ENCODE peak calls at places on chromosomes 12 and 14, in seven cellular contexts. One of them, this sample, is unnamed.

GRCh38 chr12:4908694-4909396 is 860 bp upstream of the KCNA1 start:
- DNase-seq in tibial nerve: no peak
- DNase-seq in kidney glomerular epithelial cell: no peak
- DNase-seq in NCI-H2081: peak
- DNase-seq in NCI-H226: no peak
- DNase-seq in occipital lobe: peak
- DNase-seq in activated naive CD4-positive, alpha-beta T cell treated with anti-CD3 and anti-CD28 coated beads, Interleukin-2, amount 10 ng/mL, durations not matched to agents 7 days and 5 days: no peak
- DNase-seq in this sample: no peak

GRCh38 chr12:106271575-106272505 is 24.0 kb upstream of the CKAP4 start:
- DNase-seq in kidney glomerular epithelial cell: no peak
- DNase-seq in occipital lobe: no peak
- DNase-seq in NCI-H226: no peak
- DNase-seq in activated naive CD4-positive, alpha-beta T cell treated with anti-CD3 and anti-CD28 coated beads, Interleukin-2, amount 10 ng/mL, durations not matched to agents 7 days and 5 days: no peak
- DNase-seq in NCI-H2081: no peak
- DNase-seq in tibial nerve: no peak
- DNase-seq in this sample: no peak

GRCh38 chr14:104864267-104865068 is 600 bp upstream of the CEP170B start:
- DNase-seq in NCI-H226: no peak
- DNase-seq in kidney glomerular epithelial cell: no peak
- DNase-seq in tibial nerve: no peak
- DNase-seq in activated naive CD4-positive, alpha-beta T cell treated with anti-CD3 and anti-CD28 coated beads, Interleukin-2, amount 10 ng/mL, durations not matched to agents 7 days and 5 days: peak
- DNase-seq in NCI-H2081: no peak
- DNase-seq in occipital lobe: no peak
- DNase-seq in this sample: peak

GRCh38 chr12:27104546-27104945 is 22.2 kb upstream of the C12orf71 start:
- DNase-seq in occipital lobe: no peak
- DNase-seq in NCI-H226: no peak
- DNase-seq in NCI-H2081: no peak
- DNase-seq in activated naive CD4-positive, alpha-beta T cell treated with anti-CD3 and anti-CD28 coated beads, Interleukin-2, amount 10 ng/mL, durations not matched to agents 7 days and 5 days: no peak
- DNase-seq in kidney glomerular epithelial cell: no peak
- DNase-seq in tibial nerve: no peak
- DNase-seq in this sample: no peak

GRCh38 chr14:96424104-96424989 is 32.4 kb downstream of the AK7 start:
- DNase-seq in NCI-H2081: peak
- DNase-seq in tibial nerve: no peak
- DNase-seq in activated naive CD4-positive, alpha-beta T cell treated with anti-CD3 and anti-CD28 coated beads, Interleukin-2, amount 10 ng/mL, durations not matched to agents 7 days and 5 days: peak
- DNase-seq in NCI-H226: no peak
- DNase-seq in kidney glomerular epithelial cell: peak
- DNase-seq in occipital lobe: no peak
- DNase-seq in this sample: peak

GRCh38 chr12:90630006-90630405 is 325.0 kb downstream of the CCER1 start:
- DNase-seq in NCI-H226: no peak
- DNase-seq in occipital lobe: no peak
- DNase-seq in activated naive CD4-positive, alpha-beta T cell treated with anti-CD3 and anti-CD28 coated beads, Interleukin-2, amount 10 ng/mL, durations not matched to agents 7 days and 5 days: no peak
- DNase-seq in tibial nerve: no peak
- DNase-seq in kidney glomerular epithelial cell: no peak
- DNase-seq in NCI-H2081: peak
- DNase-seq in this sample: no peak

GRCh38 chr14:91113829-91114078 is at the start of gene DGLUCY:
- DNase-seq in occipital lobe: no peak
- DNase-seq in kidney glomerular epithelial cell: peak
- DNase-seq in NCI-H2081: no peak
- DNase-seq in NCI-H226: peak
- DNase-seq in activated naive CD4-positive, alpha-beta T cell treated with anti-CD3 and anti-CD28 coated beads, Interleukin-2, amount 10 ng/mL, durations not matched to agents 7 days and 5 days: no peak
- DNase-seq in tibial nerve: no peak
- DNase-seq in this sample: no peak

GRCh38 chr14:104548802-104549535 is 30.6 kb upstream of the C14orf180 start:
- DNase-seq in NCI-H2081: no peak
- DNase-seq in activated naive CD4-positive, alpha-beta T cell treated with anti-CD3 and anti-CD28 coated beads, Interleukin-2, amount 10 ng/mL, durations not matched to agents 7 days and 5 days: peak
- DNase-seq in NCI-H226: no peak
- DNase-seq in tibial nerve: no peak
- DNase-seq in kidney glomerular epithelial cell: no peak
- DNase-seq in occipital lobe: no peak
- DNase-seq in this sample: no peak

GRCh38 chr12:51785906-51786305 is 62.6 kb downstream of the FIGNL2 start:
- DNase-seq in occipital lobe: no peak
- DNase-seq in activated naive CD4-positive, alpha-beta T cell treated with anti-CD3 and anti-CD28 coated beads, Interleukin-2, amount 10 ng/mL, durations not matched to agents 7 days and 5 days: no peak
- DNase-seq in NCI-H2081: no peak
- DNase-seq in kidney glomerular epithelial cell: no peak
- DNase-seq in NCI-H226: no peak
- DNase-seq in tibial nerve: no peak
- DNase-seq in this sample: no peak

GRCh38 chr14:51157012-51157411 is 62.1 kb upstream of the TRIM9 start:
- DNase-seq in kidney glomerular epithelial cell: no peak
- DNase-seq in activated naive CD4-positive, alpha-beta T cell treated with anti-CD3 and anti-CD28 coated beads, Interleukin-2, amount 10 ng/mL, durations not matched to agents 7 days and 5 days: no peak
- DNase-seq in NCI-H2081: peak
- DNase-seq in occipital lobe: no peak
- DNase-seq in tibial nerve: no peak
- DNase-seq in NCI-H226: no peak
- DNase-seq in this sample: peak

GRCh38 chr14:21056520-21057163 is 980 bp upstream of the RNASE8 start:
- DNase-seq in tibial nerve: peak
- DNase-seq in occipital lobe: no peak
- DNase-seq in NCI-H226: no peak
- DNase-seq in NCI-H2081: no peak
- DNase-seq in kidney glomerular epithelial cell: no peak
- DNase-seq in activated naive CD4-positive, alpha-beta T cell treated with anti-CD3 and anti-CD28 coated beads, Interleukin-2, amount 10 ng/mL, durations not matched to agents 7 days and 5 days: no peak
- DNase-seq in this sample: no peak

GRCh38 chr12:132869551-132869950 is 17.9 kb downstream of the CHFR start:
- DNase-seq in activated naive CD4-positive, alpha-beta T cell treated with anti-CD3 and anti-CD28 coated beads, Interleukin-2, amount 10 ng/mL, durations not matched to agents 7 days and 5 days: no peak
- DNase-seq in kidney glomerular epithelial cell: no peak
- DNase-seq in occipital lobe: no peak
- DNase-seq in NCI-H226: no peak
- DNase-seq in tibial nerve: no peak
- DNase-seq in NCI-H2081: no peak
- DNase-seq in this sample: no peak

GRCh38 chr12:92452763-92453162 is 250.0 kb upstream of the PLEKHG7 start:
- DNase-seq in tibial nerve: no peak
- DNase-seq in kidney glomerular epithelial cell: no peak
- DNase-seq in activated naive CD4-positive, alpha-beta T cell treated with anti-CD3 and anti-CD28 coated beads, Interleukin-2, amount 10 ng/mL, durations not matched to agents 7 days and 5 days: no peak
- DNase-seq in NCI-H2081: no peak
- DNase-seq in occipital lobe: no peak
- DNase-seq in NCI-H226: no peak
- DNase-seq in this sample: no peak

GRCh38 chr12:41188841-41189394 is 798 bp downstream of the PDZRN4 start:
- DNase-seq in NCI-H226: no peak
- DNase-seq in kidney glomerular epithelial cell: no peak
- DNase-seq in activated naive CD4-positive, alpha-beta T cell treated with anti-CD3 and anti-CD28 coated beads, Interleukin-2, amount 10 ng/mL, durations not matched to agents 7 days and 5 days: no peak
- DNase-seq in occipital lobe: no peak
- DNase-seq in tibial nerve: no peak
- DNase-seq in NCI-H2081: peak
- DNase-seq in this sample: no peak

GRCh38 chr14:93231129-93231979 is 24.3 kb downstream of the UBR7 start:
- DNase-seq in NCI-H2081: no peak
- DNase-seq in occipital lobe: peak
- DNase-seq in NCI-H226: no peak
- DNase-seq in kidney glomerular epithelial cell: no peak
- DNase-seq in tibial nerve: no peak
- DNase-seq in activated naive CD4-positive, alpha-beta T cell treated with anti-CD3 and anti-CD28 coated beads, Interleukin-2, amount 10 ng/mL, durations not matched to agents 7 days and 5 days: no peak
- DNase-seq in this sample: peak

GRCh38 chr12:68367903-68368302 is 35.7 kb upstream of the MDM1 start:
- DNase-seq in occipital lobe: no peak
- DNase-seq in NCI-H226: no peak
- DNase-seq in tibial nerve: no peak
- DNase-seq in kidney glomerular epithelial cell: no peak
- DNase-seq in activated naive CD4-positive, alpha-beta T cell treated with anti-CD3 and anti-CD28 coated beads, Interleukin-2, amount 10 ng/mL, durations not matched to agents 7 days and 5 days: no peak
- DNase-seq in NCI-H2081: no peak
- DNase-seq in this sample: no peak

GRCh38 chr12:95648990-95649791 is 97.9 kb upstream of the USP44 start:
- DNase-seq in kidney glomerular epithelial cell: peak
- DNase-seq in NCI-H2081: no peak
- DNase-seq in occipital lobe: no peak
- DNase-seq in NCI-H226: peak
- DNase-seq in activated naive CD4-positive, alpha-beta T cell treated with anti-CD3 and anti-CD28 coated beads, Interleukin-2, amount 10 ng/mL, durations not matched to agents 7 days and 5 days: no peak
- DNase-seq in tibial nerve: no peak
- DNase-seq in this sample: no peak

GRCh38 chr14:104353221-104353920 is 215.0 kb downstream of the KIF26A start:
- DNase-seq in tibial nerve: peak
- DNase-seq in activated naive CD4-positive, alpha-beta T cell treated with anti-CD3 and anti-CD28 coated beads, Interleukin-2, amount 10 ng/mL, durations not matched to agents 7 days and 5 days: no peak
- DNase-seq in NCI-H2081: no peak
- DNase-seq in occipital lobe: no peak
- DNase-seq in kidney glomerular epithelial cell: no peak
- DNase-seq in NCI-H226: no peak
- DNase-seq in this sample: no peak

GRCh38 chr14:92666251-92666650 is 82.2 kb downstream of the LGMN start:
- DNase-seq in kidney glomerular epithelial cell: no peak
- DNase-seq in NCI-H226: no peak
- DNase-seq in tibial nerve: no peak
- DNase-seq in occipital lobe: no peak
- DNase-seq in activated naive CD4-positive, alpha-beta T cell treated with anti-CD3 and anti-CD28 coated beads, Interleukin-2, amount 10 ng/mL, durations not matched to agents 7 days and 5 days: no peak
- DNase-seq in NCI-H2081: no peak
- DNase-seq in this sample: no peak

GRCh38 chr12:77236066-77236465 is 170.7 kb upstream of the E2F7 start:
- DNase-seq in NCI-H226: no peak
- DNase-seq in tibial nerve: no peak
- DNase-seq in kidney glomerular epithelial cell: no peak
- DNase-seq in activated naive CD4-positive, alpha-beta T cell treated with anti-CD3 and anti-CD28 coated beads, Interleukin-2, amount 10 ng/mL, durations not matched to agents 7 days and 5 days: no peak
- DNase-seq in occipital lobe: no peak
- DNase-seq in NCI-H2081: no peak
- DNase-seq in this sample: no peak

GRCh38 chr12:124538194-124539082 is 29.0 kb downstream of the NCOR2 start:
- DNase-seq in activated naive CD4-positive, alpha-beta T cell treated with anti-CD3 and anti-CD28 coated beads, Interleukin-2, amount 10 ng/mL, durations not matched to agents 7 days and 5 days: no peak
- DNase-seq in occipital lobe: no peak
- DNase-seq in NCI-H2081: no peak
- DNase-seq in NCI-H226: no peak
- DNase-seq in kidney glomerular epithelial cell: no peak
- DNase-seq in tibial nerve: no peak
- DNase-seq in this sample: no peak

GRCh38 chr12:2411011-2411410 is 358.2 kb downstream of the CACNA1C start:
- DNase-seq in NCI-H2081: no peak
- DNase-seq in kidney glomerular epithelial cell: no peak
- DNase-seq in occipital lobe: no peak
- DNase-seq in activated naive CD4-positive, alpha-beta T cell treated with anti-CD3 and anti-CD28 coated beads, Interleukin-2, amount 10 ng/mL, durations not matched to agents 7 days and 5 days: no peak
- DNase-seq in NCI-H226: no peak
- DNase-seq in tibial nerve: no peak
- DNase-seq in this sample: no peak

GRCh38 chr14:49893309-49894213 is 679 bp downstream of the ARF6 start:
- DNase-seq in NCI-H2081: peak
- DNase-seq in occipital lobe: peak
- DNase-seq in activated naive CD4-positive, alpha-beta T cell treated with anti-CD3 and anti-CD28 coated beads, Interleukin-2, amount 10 ng/mL, durations not matched to agents 7 days and 5 days: peak
- DNase-seq in tibial nerve: peak
- DNase-seq in NCI-H226: peak
- DNase-seq in kidney glomerular epithelial cell: no peak
- DNase-seq in this sample: no peak

GRCh38 chr14:96906434-96906833 is 109.3 kb downstream of the VRK1 start:
- DNase-seq in tibial nerve: no peak
- DNase-seq in NCI-H2081: no peak
- DNase-seq in occipital lobe: no peak
- DNase-seq in NCI-H226: no peak
- DNase-seq in activated naive CD4-positive, alpha-beta T cell treated with anti-CD3 and anti-CD28 coated beads, Interleukin-2, amount 10 ng/mL, durations not matched to agents 7 days and 5 days: no peak
- DNase-seq in kidney glomerular epithelial cell: no peak
- DNase-seq in this sample: no peak

GRCh38 chr12:115088328-115088994 is 404.5 kb upstream of the TBX3 start:
- DNase-seq in occipital lobe: no peak
- DNase-seq in NCI-H226: no peak
- DNase-seq in activated naive CD4-positive, alpha-beta T cell treated with anti-CD3 and anti-CD28 coated beads, Interleukin-2, amount 10 ng/mL, durations not matched to agents 7 days and 5 days: no peak
- DNase-seq in NCI-H2081: no peak
- DNase-seq in tibial nerve: no peak
- DNase-seq in kidney glomerular epithelial cell: no peak
- DNase-seq in this sample: peak

GRCh38 chr12:16946691-16947090 is 340.7 kb upstream of the LMO3 start:
- DNase-seq in tibial nerve: no peak
- DNase-seq in activated naive CD4-positive, alpha-beta T cell treated with anti-CD3 and anti-CD28 coated beads, Interleukin-2, amount 10 ng/mL, durations not matched to agents 7 days and 5 days: no peak
- DNase-seq in kidney glomerular epithelial cell: no peak
- DNase-seq in occipital lobe: no peak
- DNase-seq in NCI-H226: no peak
- DNase-seq in NCI-H2081: no peak
- DNase-seq in this sample: no peak

GRCh38 chr14:56247495-56248087 is 129.4 kb downstream of the PELI2 start:
- DNase-seq in kidney glomerular epithelial cell: peak
- DNase-seq in occipital lobe: no peak
- DNase-seq in NCI-H2081: no peak
- DNase-seq in activated naive CD4-positive, alpha-beta T cell treated with anti-CD3 and anti-CD28 coated beads, Interleukin-2, amount 10 ng/mL, durations not matched to agents 7 days and 5 days: no peak
- DNase-seq in NCI-H226: peak
- DNase-seq in tibial nerve: no peak
- DNase-seq in this sample: no peak

GRCh38 chr14:25150934-25151790 is 101.2 kb upstream of the STXBP6 start:
- DNase-seq in NCI-H226: peak
- DNase-seq in NCI-H2081: peak
- DNase-seq in activated naive CD4-positive, alpha-beta T cell treated with anti-CD3 and anti-CD28 coated beads, Interleukin-2, amount 10 ng/mL, durations not matched to agents 7 days and 5 days: no peak
- DNase-seq in kidney glomerular epithelial cell: peak
- DNase-seq in occipital lobe: no peak
- DNase-seq in tibial nerve: no peak
- DNase-seq in this sample: peak

GRCh38 chr12:42502671-42503070 is 86.9 kb downstream of the PRICKLE1 start:
- DNase-seq in NCI-H226: no peak
- DNase-seq in NCI-H2081: no peak
- DNase-seq in kidney glomerular epithelial cell: no peak
- DNase-seq in activated naive CD4-positive, alpha-beta T cell treated with anti-CD3 and anti-CD28 coated beads, Interleukin-2, amount 10 ng/mL, durations not matched to agents 7 days and 5 days: no peak
- DNase-seq in tibial nerve: no peak
- DNase-seq in occipital lobe: no peak
- DNase-seq in this sample: no peak

GRCh38 chr14:103545219-103545914 is 16.4 kb downstream of the TRMT61A start:
- DNase-seq in tibial nerve: no peak
- DNase-seq in NCI-H2081: no peak
- DNase-seq in occipital lobe: no peak
- DNase-seq in NCI-H226: no peak
- DNase-seq in activated naive CD4-positive, alpha-beta T cell treated with anti-CD3 and anti-CD28 coated beads, Interleukin-2, amount 10 ng/mL, durations not matched to agents 7 days and 5 days: no peak
- DNase-seq in kidney glomerular epithelial cell: no peak
- DNase-seq in this sample: no peak

This sample was measured in DMS79.